ENCODE peak calls at places on chromosomes 6 and 20, in six cellular contexts. C is GM19239; M is stimulated activated naive B cell treated with anti-CD40 and anti-IgM and Interleukin-4, amounts not matched to agents 10 μg/mL and 1 μg/mL and 100 μg/mL, for 72 hours; K is fibroblast of the aortic adventitia; D is RWPE1; B is KG1. H is an unnamed sample.

GRCh38 chr6:87756858-87757257 is 54.8 kb upstream of the AKIRIN2 start:
- DNase-seq in C (peak), M (peak), K (peak), D (peak), B (peak), H (peak)

GRCh38 chr6:170093658-170094596 is 197.0 kb downstream of the DLL1 start:
- DNase-seq in C (no peak), M (no peak), K (no peak), D (no peak), B (no peak), H (no peak)

GRCh38 chr6:1310628-1311399 is 1.1 kb upstream of the FOXQ1 start:
- DNase-seq in C (no peak), M (no peak), K (no peak), D (no peak), B (no peak), H (no peak)

GRCh38 chr20:11832397-11832796 is 85.3 kb upstream of the BTBD3 start:
- DNase-seq in C (no peak), M (no peak), K (no peak), D (no peak), B (no peak), H (no peak)

GRCh38 chr20:36284751-36285150 is 21.4 kb upstream of the DLGAP4 start:
- DNase-seq in C (no peak), M (no peak), K (no peak), D (no peak), B (no peak), H (no peak)

GRCh38 chr6:151052021-151052646 is 186.6 kb downstream of the MTHFD1L start:
- DNase-seq in C (no peak), M (no peak), K (no peak), D (peak), B (no peak), H (no peak)

GRCh38 chr20:58828141-58828540 is 22.6 kb downstream of the GNAS-AS1 start:
- DNase-seq in C (no peak), M (no peak), K (no peak), D (no peak), B (no peak), H (no peak)

GRCh38 chr6:33147807-33148666 is 44.2 kb downstream of the COL11A2 start:
- DNase-seq in C (no peak), M (no peak), K (peak), D (peak), B (peak), H (no peak)

GRCh38 chr6:151682251-151682650 is 125.2 kb upstream of the ESR1 start:
- DNase-seq in C (no peak), M (no peak), K (no peak), D (no peak), B (no peak), H (no peak)

GRCh38 chr6:166620478-166621113 is 6.5 kb downstream of the RPS6KA2 start:
- DNase-seq in C (no peak), M (no peak), K (no peak), D (no peak), B (no peak), H (no peak)

GRCh38 chr6:17589402-17590116 is 10.5 kb upstream of the FAM8A1 start:
- DNase-seq in C (no peak), M (no peak), K (peak), D (peak), B (no peak), H (no peak)

GRCh38 chr20:45944151-45944964 is 9.9 kb downstream of the PCIF1 start:
- DNase-seq in C (no peak), M (no peak), K (no peak), D (peak), B (no peak), H (no peak)

GRCh38 chr20:9119776-9120175 is 50.9 kb downstream of the PLCB4 start:
- DNase-seq in C (no peak), M (no peak), K (no peak), D (peak), B (no peak), H (no peak)

GRCh38 chr6:98463629-98464028 is 370.7 kb upstream of the POU3F2 start:
- DNase-seq in C (no peak), M (no peak), K (no peak), D (no peak), B (no peak), H (no peak)

GRCh38 chr6:122530440-122531046 is 58.9 kb upstream of the SERINC1 start:
- DNase-seq in C (peak), M (peak), K (peak), D (peak), B (peak), H (peak)

GRCh38 chr20:15653396-15654207 is 919.6 kb downstream of the KIF16B start:
- DNase-seq in C (no peak), M (no peak), K (no peak), D (no peak), B (no peak), H (no peak)

GRCh38 chr6:87498048-87498447 is 25.3 kb downstream of the SLC35A1 start:
- DNase-seq in C (no peak), M (no peak), K (no peak), D (no peak), B (no peak), H (no peak)

GRCh38 chr6:48535569-48535968 is 424.6 kb upstream of the PTCHD4 start:
- DNase-seq in C (no peak), M (no peak), K (peak), D (peak), B (peak), H (no peak)

GRCh38 chr6:32045811-32046449 is 7.7 kb downstream of the CYP21A2 start:
- DNase-seq in C (no peak), M (no peak), K (peak), D (no peak), B (no peak), H (no peak)

GRCh38 chr6:142700676-142701185 is 244.2 kb downstream of the HIVEP2 start:
- DNase-seq in C (no peak), M (no peak), K (no peak), D (no peak), B (no peak), H (no peak)

GRCh38 chr20:20666359-20666758 is 46.1 kb downstream of the RALGAPA2 start:
- DNase-seq in C (no peak), M (no peak), K (no peak), D (no peak), B (no peak), H (no peak)

GRCh38 chr6:155186052-155186658 is 77.7 kb upstream of the CLDN20 start:
- DNase-seq in C (no peak), M (peak), K (no peak), D (no peak), B (no peak), H (no peak)

GRCh38 chr6:455006-455585 is 63.5 kb downstream of the IRF4 start:
- DNase-seq in C (no peak), M (no peak), K (no peak), D (peak), B (no peak), H (no peak)

GRCh38 chr6:167575201-167575696 is 250.4 kb downstream of the TTLL2 start:
- DNase-seq in C (no peak), M (no peak), K (no peak), D (no peak), B (no peak), H (no peak)

GRCh38 chr6:36926711-36927110 is 27.8 kb upstream of the PI16 start:
- DNase-seq in C (no peak), M (no peak), K (no peak), D (no peak), B (no peak), H (no peak)

GRCh38 chr6:36788768-36789167 is 50.5 kb downstream of the CPNE5 start:
- DNase-seq in C (no peak), M (no peak), K (no peak), D (no peak), B (no peak), H (no peak)

GRCh38 chr6:21070620-21071019 is 522.9 kb upstream of the SOX4 start:
- DNase-seq in C (no peak), M (no peak), K (peak), D (no peak), B (no peak), H (no peak)

GRCh38 chr6:11318835-11319813 is 86.7 kb upstream of the NEDD9 start:
- DNase-seq in C (no peak), M (no peak), K (peak), D (no peak), B (no peak), H (no peak)